ENCODE peak calls at places on chromosomes 7 and 10, in five cellular contexts. Z is GM12865; S is BJ; O is naive thymus-derived CD4-positive, alpha-beta T cell; Q is endodermal cell. I is an unnamed sample.

GRCh38 chr7:81013036-81013435 is 94.2 kb upstream of the SEMA3C start:
- DNase-seq in Z (no peak), S (peak; percentile 11), O (no peak), Q (no peak), I (no peak)

GRCh38 chr7:30760514-30761213 is 8.7 kb downstream of the INMT start:
- DNase-seq in Z (no peak), S (no peak), O (no peak), Q (no peak), I (no peak)

GRCh38 chr10:71957546-71958275 is 6.5 kb upstream of the CHST3 start:
- DNase-seq in Z (no peak), S (no peak), O (no peak), Q (no peak), I (no peak)

GRCh38 chr10:20017961-20018360 is 201.7 kb downstream of the PLXDC2 start:
- DNase-seq in Z (no peak), S (no peak), O (no peak), Q (no peak), I (no peak)

GRCh38 chr10:77451886-77452285 is 185.7 kb downstream of the KCNMA1 start:
- DNase-seq in Z (no peak), S (no peak), O (no peak), Q (no peak), I (no peak)

GRCh38 chr7:101691822-101692384 is 62.8 kb upstream of the MYL10 start:
- DNase-seq in Z (no peak), S (no peak), O (no peak), Q (no peak), I (no peak)

GRCh38 chr7:47588704-47589225 is 6.9 kb upstream of the TNS3 start:
- DNase-seq in Z (no peak), S (no peak), O (no peak), Q (no peak), I (no peak)

GRCh38 chr10:24929056-24929544 is 23.3 kb downstream of the PRTFDC1 start:
- DNase-seq in Z (no peak), S (no peak), O (no peak), Q (no peak), I (peak; percentile 42)

GRCh38 chr10:124221356-124222297 is 128.2 kb upstream of the CHST15 start:
- DNase-seq in Z (peak; percentile 88), S (no peak), O (no peak), Q (peak; percentile 32), I (peak; percentile 64)

GRCh38 chr7:153638821-153639435 is 413.3 kb upstream of the DPP6 start:
- DNase-seq in Z (no peak), S (no peak), O (no peak), Q (no peak), I (no peak)

GRCh38 chr7:100584046-100584676 is 1.8 kb downstream of the LRCH4 start:
- DNase-seq in Z (peak; percentile 20), S (no peak), O (no peak), Q (peak; percentile 50), I (no peak)

GRCh38 chr10:8060010-8060703 is 5.7 kb downstream of the GATA3 start:
- DNase-seq in Z (peak; percentile 68), S (peak; percentile 22), O (peak; percentile 75), Q (no peak), I (peak; percentile 62)

GRCh38 chr10:14173706-14174594 is 156.8 kb downstream of the FRMD4A start:
- DNase-seq in Z (no peak), S (no peak), O (no peak), Q (peak; percentile 76), I (no peak)

GRCh38 chr7:24049296-24049695 is 234.7 kb upstream of the NPY start:
- DNase-seq in Z (no peak), S (no peak), O (no peak), Q (no peak), I (no peak)

GRCh38 chr10:86480571-86480970 is 41.0 kb downstream of the WAPL start:
- DNase-seq in Z (no peak), S (no peak), O (no peak), Q (no peak), I (no peak)

GRCh38 chr10:49385939-49386922 is 9.7 kb downstream of the DRGX start:
- DNase-seq in Z (no peak), S (no peak), O (no peak), Q (no peak), I (no peak)

GRCh38 chr10:47294501-47294900 is 5.5 kb upstream of the GDF10 start:
- DNase-seq in Z (no peak), S (no peak), O (no peak), Q (no peak), I (no peak)

GRCh38 chr7:39099146-39099545 is 121.4 kb downstream of the POU6F2 start:
- DNase-seq in Z (no peak), S (no peak), O (no peak), Q (no peak), I (no peak)

GRCh38 chr10:99340650-99341049 is 11.5 kb downstream of the CNNM1 start:
- DNase-seq in Z (no peak), S (no peak), O (no peak), Q (no peak), I (no peak)

GRCh38 chr7:35726654-35727053 is 31.7 kb upstream of the HERPUD2 start:
- DNase-seq in Z (peak; percentile 78), S (no peak), O (no peak), Q (no peak), I (peak; percentile 67)

GRCh38 chr10:33134011-33134751 is 176.2 kb upstream of the ITGB1 start:
- DNase-seq in Z (peak; percentile 26), S (no peak), O (no peak), Q (no peak), I (no peak)

GRCh38 chr10:97553575-97554100 is 18.9 kb upstream of the ANKRD2 start:
- DNase-seq in Z (peak; percentile 81), S (no peak), O (peak; percentile 27), Q (peak; percentile 96), I (peak; percentile 54)

GRCh38 chr10:27258838-27259532 is 18.4 kb upstream of the ACBD5 start:
- DNase-seq in Z (no peak), S (no peak), O (peak; percentile 7), Q (peak; percentile 76), I (no peak)

GRCh38 chr7:106599343-106599698 is 61.6 kb downstream of the CCDC71L start:
- DNase-seq in Z (no peak), S (no peak), O (no peak), Q (no peak), I (no peak)

GRCh38 chr10:5656737-5657579 is 9.4 kb downstream of the ASB13 start:
- DNase-seq in Z (no peak), S (no peak), O (peak; percentile 13), Q (no peak), I (no peak)

GRCh38 chr10:92470026-92470425 is 103.9 kb downstream of the IDE start:
- DNase-seq in Z (no peak), S (no peak), O (no peak), Q (no peak), I (no peak)

GRCh38 chr7:129950191-129950940 is 2.4 kb downstream of the UBE2H start:
- DNase-seq in Z (peak; percentile 80), S (no peak), O (peak; percentile 3), Q (no peak), I (peak; percentile 80)

GRCh38 chr7:90625562-90625961 is 29.4 kb downstream of the CDK14 start:
- DNase-seq in Z (no peak), S (no peak), O (no peak), Q (peak; percentile 72), I (no peak)

GRCh38 chr10:69958232-69958902 is 94.3 kb upstream of the MACROH2A2 start:
- DNase-seq in Z (peak; percentile 61), S (no peak), O (peak; percentile 19), Q (peak; percentile 73), I (no peak)

GRCh38 chr7:2465928-2466327 is 10.3 kb downstream of the GRIFIN start:
- DNase-seq in Z (no peak), S (no peak), O (no peak), Q (no peak), I (no peak)

GRCh38 chr10:23047201-23048050 is 48.0 kb upstream of the MSRB2 start:
- DNase-seq in Z (no peak), S (no peak), O (no peak), Q (no peak), I (no peak)

GRCh38 chr10:63628526-63629362 is 107.5 kb downstream of the REEP3 start:
- DNase-seq in Z (peak; percentile 89), S (no peak), O (peak; percentile 8), Q (peak; percentile 69), I (peak; percentile 69)

GRCh38 chr7:15399446-15399845 is 162.4 kb downstream of the AGMO start:
- DNase-seq in Z (no peak), S (no peak), O (no peak), Q (no peak), I (no peak)

GRCh38 chr10:30788307-30788706 is 158.8 kb upstream of the LYZL2 start:
- DNase-seq in Z (no peak), S (no peak), O (no peak), Q (no peak), I (no peak)

GRCh38 chr7:17060051-17060450 is 178.3 kb upstream of the AGR3 start:
- DNase-seq in Z (no peak), S (no peak), O (no peak), Q (no peak), I (no peak)
- H3K4me3 ChIP-seq in Z (no peak overlapping the region), S (no peak overlapping the region), O (no peak overlapping the region), Q (no peak overlapping the region), I (no peak overlapping the region)

GRCh38 chr10:117136391-117136975 is 1.6 kb downstream of the VAX1 start:
- DNase-seq in Z (no peak), S (no peak), O (no peak), Q (peak; percentile 66), I (no peak)
- H3K4me3 ChIP-seq in Z (no peak overlapping the region), S (peak overlapping the region; percentile 44), O (no peak overlapping the region), Q (peak overlapping the region; percentile 71), I (no peak overlapping the region)

DNA sequence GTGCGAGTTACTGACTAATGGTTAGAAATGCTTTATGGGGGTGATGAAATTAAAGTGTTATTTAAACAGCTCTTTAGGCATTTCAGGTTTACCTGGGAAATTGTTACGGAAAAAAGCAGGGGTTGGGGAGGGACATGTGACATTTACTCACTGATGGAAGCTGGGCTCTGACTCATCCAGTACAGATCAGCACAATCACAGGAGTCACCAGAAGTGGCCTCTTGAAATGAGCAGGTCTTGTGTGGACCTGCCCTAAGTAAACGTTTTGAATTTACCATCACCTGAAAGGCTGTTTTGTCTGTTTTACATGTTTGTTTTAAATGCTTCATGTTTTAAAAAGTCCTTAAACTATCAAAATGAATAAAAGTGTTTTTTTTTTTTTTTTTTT is 2.3 kb downstream of the GLRX3 start:
- DNase-seq in Z (peak; percentile 27), S (no peak), O (no peak), Q (no peak), I (no peak)
- H3K4me3 ChIP-seq in Z (no peak overlapping the region), S (no peak overlapping the region), O (no peak overlapping the region), Q (peak overlapping the region; percentile 95), I (no peak overlapping the region)

GRCh38 chr10:100826983-100827818 is 81.8 kb downstream of the PAX2 start:
- DNase-seq in Z (no peak), S (no peak), O (no peak), Q (peak; percentile 84), I (peak; percentile 29)
- H3K4me3 ChIP-seq in Z (no peak overlapping the region), S (no peak overlapping the region), O (peak overlapping the region; percentile 48), Q (peak overlapping the region; percentile 69), I (peak overlapping the region; percentile 3)

GRCh38 chr7:94410471-94411466 is 16.1 kb downstream of the COL1A2 start:
- DNase-seq in Z (no peak), S (peak; percentile 52), O (no peak), Q (no peak), I (no peak)
- H3K4me3 ChIP-seq in Z (no peak overlapping the region), S (no peak overlapping the region), O (no peak overlapping the region), Q (no peak overlapping the region), I (no peak overlapping the region)